ENCODE peak calls at places on chromosomes 3 and 15, in five cellular contexts. L is SK-N-SH, G is GM12878, R is A549, S is HepG2. Q is an unnamed sample.

GRCh38 chr3:140188285-140188684 is 253.3 kb downstream of the CLSTN2 start:
- DNase-seq in L (no peak), G (no peak), R (no peak), S (no peak), Q (no peak)

GRCh38 chr15:29070471-29071192 is 184.9 kb downstream of the APBA2 start:
- DNase-seq in L (no peak), G (no peak), R (no peak), S (no peak), Q (no peak)

GRCh38 chr3:39062180-39062579 is 10.4 kb downstream of the WDR48 start:
- DNase-seq in L (no peak), G (no peak), R (no peak), S (no peak), Q (no peak)

GRCh38 chr3:19937459-19938362 is 3.7 kb upstream of the EFHB start:
- DNase-seq in L (no peak), G (no peak), R (no peak), S (peak; percentile 40), Q (peak; percentile 45)

GRCh38 chr3:172110127-172110779 is 70.9 kb downstream of the FNDC3B start:
- DNase-seq in L (no peak), G (no peak), R (no peak), S (no peak), Q (no peak)

GRCh38 chr3:177062052-177062732 is 135.1 kb downstream of the TBL1XR1 start:
- DNase-seq in L (no peak), G (no peak), R (no peak), S (no peak), Q (peak; percentile 25)

GRCh38 chr3:179726075-179726742 is 73.4 kb downstream of the USP13 start:
- DNase-seq in L (no peak), G (no peak), R (no peak), S (no peak), Q (no peak)

GRCh38 chr3:40186508-40186907 is 123.0 kb upstream of the EIF1B start:
- DNase-seq in L (no peak), G (no peak), R (no peak), S (no peak), Q (no peak)

GRCh38 chr15:73989001-73989798 is 2.9 kb downstream of the STOML1 start:
- DNase-seq in L (no peak), G (no peak), R (no peak), S (no peak), Q (peak; percentile 86)
- TF ChIP-seq RAD21 in L (no peak), G (no peak), R (no peak), S (no peak), Q (no peak)

DNA sequence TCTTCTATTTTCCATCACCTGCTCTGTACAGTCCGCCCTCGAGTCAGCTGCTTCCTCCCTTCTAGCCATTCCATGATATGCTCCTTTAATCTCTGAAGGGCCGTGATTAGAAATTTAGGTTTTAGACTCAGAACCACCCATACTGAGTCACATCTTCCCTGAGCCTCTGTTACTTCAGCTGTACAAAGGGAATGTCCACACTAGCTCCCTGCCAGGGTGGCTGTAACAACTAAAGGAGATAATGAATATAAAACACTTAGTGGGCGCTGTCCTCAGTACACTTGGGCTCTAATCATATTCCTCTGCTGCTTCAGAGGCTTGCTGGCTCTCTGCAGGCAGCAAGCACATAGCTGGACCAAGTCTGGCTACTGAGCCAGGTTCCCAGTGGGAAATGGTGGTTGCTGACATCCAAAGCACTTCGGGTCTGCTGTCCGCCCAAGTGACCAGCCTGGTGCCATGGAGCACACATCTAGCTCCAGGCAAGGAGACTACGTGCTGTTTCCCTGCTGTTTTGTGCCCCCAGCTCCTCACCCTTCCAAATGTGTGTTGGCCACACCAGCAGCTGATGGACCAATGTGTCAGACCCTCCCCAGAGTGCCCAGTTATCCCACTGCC is 901 bp upstream of the CHST14 start:
- DNase-seq in L (peak; percentile 46), G (no peak), R (no peak), S (no peak), Q (peak; percentile 13)
- H3K27ac ChIP-seq in L (peak overlapping the region; percentile 92), G (no peak overlapping the region), R (peak overlapping the region; percentile 98), S (peak overlapping the region; percentile 80), Q (no peak overlapping the region)

DNA sequence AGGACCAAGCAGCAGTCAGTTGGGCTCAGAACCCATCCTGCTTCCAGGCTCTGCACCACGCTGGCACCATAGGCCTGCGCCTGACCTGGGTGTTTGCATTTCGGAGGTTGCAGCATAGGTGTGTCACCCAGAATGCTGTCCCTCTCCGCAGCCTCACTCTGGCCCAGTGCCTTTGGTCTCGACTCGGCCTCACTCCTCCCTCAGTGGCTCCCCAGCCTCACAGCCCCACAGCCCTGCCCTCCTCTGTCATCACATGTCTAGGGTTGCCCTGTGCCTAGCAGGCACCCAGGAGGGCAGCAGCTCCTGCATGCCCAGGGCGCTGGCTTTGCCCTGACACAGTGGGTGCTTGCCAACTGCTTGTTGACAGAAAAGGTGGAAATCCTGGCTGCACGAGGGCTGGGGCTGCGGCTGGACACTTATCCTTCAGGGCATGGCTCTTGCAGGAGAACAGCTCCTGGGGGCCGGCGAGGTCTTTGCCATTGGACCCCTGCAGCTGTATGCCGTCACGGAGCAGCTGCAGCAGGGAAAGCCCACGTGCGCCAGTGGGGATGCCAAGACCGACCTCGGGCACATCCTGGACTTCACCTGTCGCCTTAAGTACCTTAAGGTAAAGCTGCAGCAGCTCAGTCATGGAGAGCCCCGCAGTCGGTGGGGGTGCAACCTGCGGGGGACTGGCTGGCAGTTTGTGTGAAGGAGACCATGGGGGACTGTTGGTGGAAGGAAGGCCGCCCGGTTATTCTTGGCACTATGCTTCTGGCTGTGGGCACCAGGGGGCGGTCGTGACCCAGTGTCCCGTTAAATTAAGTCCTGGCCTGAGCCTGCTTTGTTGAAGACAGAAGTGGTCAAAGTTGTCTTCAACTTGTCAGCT is 16.2 kb downstream of the NISCH start:
- DNase-seq in L (peak; percentile 83), G (no peak), R (peak; percentile 57), S (no peak), Q (peak; percentile 30)
- TF ChIP-seq RAD21 in L (peak; percentile 89), G (peak; percentile 63), R (peak; percentile 57), S (peak; percentile 72), Q (peak; percentile 68)

GRCh38 chr3:181726351-181727121 is 14.8 kb downstream of the SOX2 start:
- DNase-seq in L (no peak), G (no peak), R (no peak), S (no peak), Q (no peak)

GRCh38 chr3:181724432-181724740 is 12.7 kb downstream of the SOX2 start:
- DNase-seq in L (no peak), G (no peak), R (no peak), S (no peak), Q (no peak)

GRCh38 chr3:181725830-181726229 is 14.1 kb downstream of the SOX2 start:
- DNase-seq in L (no peak), G (no peak), R (no peak), S (no peak), Q (no peak)

GRCh38 chr3:181723568-181724431 is 12.1 kb downstream of the SOX2 start:
- DNase-seq in L (no peak), G (no peak), R (no peak), S (no peak), Q (no peak)

DNA sequence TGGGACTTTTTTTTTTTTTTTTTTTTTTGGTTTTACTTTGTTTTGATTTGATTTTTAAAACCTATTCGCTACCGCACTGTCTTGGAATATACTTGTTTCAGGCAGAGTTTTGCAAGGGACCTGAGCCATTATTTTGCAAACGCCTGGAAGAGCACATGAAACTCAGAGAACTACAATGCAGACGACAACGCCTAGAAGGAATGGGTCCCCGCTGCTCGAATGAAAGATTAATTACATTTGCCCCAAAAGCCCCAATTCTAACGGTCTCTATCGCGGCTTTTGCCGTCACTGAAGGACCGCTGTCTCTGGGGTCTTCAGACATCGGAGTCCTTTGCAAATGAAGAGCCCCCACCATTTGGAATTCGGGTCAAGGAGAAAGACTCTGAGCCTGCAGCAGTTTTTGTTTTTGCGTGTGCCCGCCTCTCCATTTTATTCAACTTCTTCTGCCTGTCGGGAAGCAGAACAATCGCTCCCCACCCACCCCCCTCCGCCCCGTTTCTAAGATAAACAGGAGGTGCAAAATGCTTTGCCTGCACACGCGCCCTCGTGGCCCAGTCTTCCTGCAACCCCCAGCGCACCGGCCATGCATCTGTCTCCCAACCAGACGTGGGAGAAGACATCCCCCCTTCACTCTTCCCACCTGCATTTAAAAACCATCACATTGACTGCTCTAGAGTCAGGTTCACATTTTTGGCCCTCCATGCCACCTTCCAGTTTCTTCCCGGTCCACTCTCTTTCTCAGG is 13.5 kb downstream of the SOX2 start:
- DNase-seq in L (no peak), G (no peak), R (no peak), S (no peak), Q (no peak)
- H3K27ac ChIP-seq in L (no peak overlapping the region), G (no peak overlapping the region), R (no peak overlapping the region), S (no peak overlapping the region), Q (no peak overlapping the region)

DNA sequence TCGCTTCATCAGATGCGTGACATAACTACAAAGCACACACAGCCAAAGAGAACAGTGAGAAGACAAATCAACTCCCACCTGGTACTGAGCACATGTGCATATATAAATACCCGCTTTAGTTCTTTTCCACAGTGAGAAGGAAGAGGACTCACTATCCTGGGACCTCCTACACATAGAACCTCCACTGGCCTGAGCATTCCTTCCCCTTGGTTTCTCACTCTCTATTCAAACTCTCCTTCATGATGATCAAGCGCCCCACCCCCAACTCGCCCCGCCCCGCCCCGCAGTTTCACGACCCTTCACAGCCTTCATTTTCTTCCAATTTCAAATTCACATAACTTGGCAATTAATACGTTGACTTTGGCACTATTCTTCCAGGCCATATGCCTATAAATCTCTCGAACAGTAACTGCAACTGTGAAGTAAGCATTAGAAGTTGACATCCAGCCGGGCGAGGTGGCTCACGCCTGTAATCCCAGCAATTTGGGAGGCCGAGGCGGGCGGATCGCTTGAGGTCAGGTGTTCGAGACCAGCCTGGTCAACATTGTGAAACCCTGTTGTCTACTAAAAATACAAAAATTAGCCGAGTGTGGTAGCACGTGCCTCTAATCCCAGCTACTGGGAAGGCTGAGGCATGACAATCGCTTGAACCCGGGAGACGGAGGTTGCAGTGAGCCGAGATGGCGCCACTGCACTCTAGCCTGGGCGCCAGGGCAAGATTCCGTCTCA is 1.1 kb downstream of the RPS17 start:
- DNase-seq in L (peak; percentile 30), G (no peak), R (no peak), S (peak; percentile 29), Q (no peak)
- TF ChIP-seq RAD21 in L (no peak), G (no peak), R (no peak), S (no peak), Q (no peak)

GRCh38 chr3:156615592-156616173 is 58.7 kb upstream of the TIPARP start:
- DNase-seq in L (no peak), G (no peak), R (no peak), S (no peak), Q (peak; percentile 79)

GRCh38 chr3:156617145-156617544 is 57.2 kb upstream of the TIPARP start:
- DNase-seq in L (no peak), G (no peak), R (no peak), S (no peak), Q (no peak)

GRCh38 chr3:156611870-156612494 is 57.1 kb upstream of the SSR3 start:
- DNase-seq in L (no peak), G (no peak), R (no peak), S (no peak), Q (no peak)

GRCh38 chr3:156612906-156613305 is 58.0 kb upstream of the SSR3 start:
- DNase-seq in L (no peak), G (no peak), R (no peak), S (no peak), Q (no peak)

GRCh38 chr3:156614642-156615511 is 59.5 kb upstream of the TIPARP start:
- DNase-seq in L (no peak), G (no peak), R (no peak), S (no peak), Q (peak; percentile 27)
- H3K27ac ChIP-seq in L (no peak overlapping the region), G (no peak overlapping the region), R (no peak overlapping the region), S (no peak overlapping the region), Q (peak overlapping the region; percentile 16)